ENCODE peak calls at places on chromosomes 5 and 9, in four cellular contexts. Y, Q, T and B are unnamed samples. For H3K4me1, the result is how much of the 10 kb centered on the place peaks cover.

GRCh38 chr9:119961774-119962408 is 592.7 kb upstream of the BRINP1 start:
- DNase-seq in Y (peak), Q (peak), T (peak), B (peak)

GRCh38 chr5:14134771-14135170 is 8.4 kb upstream of the TRIO start:
- DNase-seq in Y (no peak), Q (no peak), T (no peak), B (no peak)

GRCh38 chr5:101390317-101390908 is 487.3 kb upstream of the ST8SIA4 start:
- DNase-seq in Y (peak), Q (no peak), T (peak), B (peak)

GRCh38 chr9:132977626-132978450 is 656 bp upstream of the GFI1B start:
- DNase-seq in Y (peak), Q (peak), T (peak), B (peak)

GRCh38 chr9:19342927-19343326 is 37.1 kb downstream of the RPS6 start:
- DNase-seq in Y (no peak), Q (no peak), T (no peak), B (no peak)

GRCh38 chr9:99193466-99193821 is 28.3 kb downstream of the ALG2 start:
- DNase-seq in Y (no peak), Q (no peak), T (no peak), B (no peak)

GRCh38 chr5:59760798-59761348 is 132.7 kb downstream of the PDE4D start:
- DNase-seq in Y (no peak), Q (no peak), T (no peak), B (no peak)

GRCh38 chr5:76403713-76403962 is 553 bp downstream of the IQGAP2 start:
- DNase-seq in Y (no peak), Q (no peak), T (no peak), B (no peak)

GRCh38 chr9:91433180-91433579 is 9.5 kb upstream of the NFIL3 start:
- DNase-seq in Y (no peak), Q (no peak), T (peak), B (no peak)

GRCh38 chr9:94799578-94800264 is 73.2 kb downstream of the AOPEP start:
- DNase-seq in Y (no peak), Q (no peak), T (no peak), B (peak)

GRCh38 chr9:5557606-5558587 is 47.6 kb downstream of the PDCD1LG2 start:
- DNase-seq in Y (no peak), Q (no peak), T (no peak), B (no peak)

GRCh38 chr5:149794338-149795023 is 64.4 kb downstream of the PPARGC1B start:
- DNase-seq in Y (no peak), Q (no peak), T (no peak), B (no peak)

GRCh38 chr9:76894198-76894597 is 11.7 kb downstream of the PRUNE2 start:
- DNase-seq in Y (peak), Q (no peak), T (no peak), B (no peak)

GRCh38 chr5:60960591-60960990 is 15.6 kb downstream of the NDUFAF2 start:
- DNase-seq in Y (no peak), Q (no peak), T (peak), B (no peak)

GRCh38 chr9:91166796-91167366 is 194.8 kb downstream of the AUH start:
- DNase-seq in Y (no peak), Q (no peak), T (no peak), B (no peak)

GRCh38 chr5:56123531-56124243 is 109.4 kb downstream of the ANKRD55 start:
- DNase-seq in Y (peak), Q (peak), T (peak), B (peak)

GRCh38 chr5:108143581-108143980 is 238.3 kb downstream of the FBXL17 start:
- DNase-seq in Y (no peak), Q (no peak), T (no peak), B (no peak)

GRCh38 chr5:72246239-72246580 is 73.8 kb downstream of the MRPS27 start:
- DNase-seq in Y (peak), Q (no peak), T (no peak), B (no peak)

GRCh38 chr9:79325501-79325900 is 246.3 kb upstream of the TLE4 start:
- DNase-seq in Y (no peak), Q (no peak), T (no peak), B (no peak)

GRCh38 chr9:122190597-122191381 is 31.1 kb downstream of the MORN5 start:
- DNase-seq in Y (no peak), Q (no peak), T (no peak), B (no peak)

GRCh38 chr9:112332977-112333638 is at the start of gene PTBP3:
- DNase-seq in Y (peak), Q (no peak), T (no peak), B (no peak)

GRCh38 chr5:7762267-7762666 is 88.7 kb downstream of the CFAP90 start:
- DNase-seq in Y (no peak), Q (no peak), T (no peak), B (no peak)

GRCh38 chr5:128493657-128494329 is 44.3 kb downstream of the FBN2 start:
- DNase-seq in Y (no peak), Q (no peak), T (no peak), B (no peak)

GRCh38 chr9:101791938-101792337 is 53.5 kb upstream of the GRIN3A start:
- DNase-seq in Y (peak), Q (peak), T (peak), B (peak)

GRCh38 chr9:101200852-101201251 is 172.3 kb downstream of the PLPPR1 start:
- DNase-seq in Y (no peak), Q (no peak), T (no peak), B (no peak)

GRCh38 chr5:685262-686171 is 7.6 kb downstream of the TPPP start:
- DNase-seq in Y (no peak), Q (no peak), T (no peak), B (no peak)

GRCh38 chr5:79694652-79695051 is 5.0 kb downstream of the CMYA5 start:
- DNase-seq in Y (peak), Q (no peak), T (no peak), B (no peak)

GRCh38 chr5:140632366-140633080 is 452 bp downstream of the CD14 start:
- DNase-seq in Y (no peak), Q (no peak), T (no peak), B (no peak)

GRCh38 chr5:16957305-16958165 is 21.4 kb upstream of the MYO10 start:
- DNase-seq in Y (no peak), Q (no peak), T (no peak), B (no peak)

GRCh38 chr9:37534901-37535300 is 41.3 kb downstream of the FBXO10 start:
- DNase-seq in Y (no peak), Q (no peak), T (no peak), B (no peak)

GRCh38 chr9:38017149-38017884 is 51.7 kb downstream of the SHB start:
- DNase-seq in Y (no peak), Q (peak), T (no peak), B (peak)

GRCh38 chr9:93897075-93897970 is 57.8 kb downstream of the BARX1 start:
- DNase-seq in Y (peak), Q (no peak), T (no peak), B (no peak)

GRCh38 chr9:117487555-117488175 is 72.8 kb upstream of the ASTN2 start:
- DNase-seq in Y (peak), Q (peak), T (no peak), B (peak)

GRCh38 chr9:78325343-78325742 is 28.4 kb downstream of the PSAT1 start:
- DNase-seq in Y (peak), Q (no peak), T (no peak), B (no peak)

GRCh38 chr9:29717576-29717975 is 2144.3 kb upstream of the C9orf72 start:
- DNase-seq in Y (no peak), Q (no peak), T (no peak), B (no peak)

GRCh38 chr5:110441035-110441434 is 285.4 kb downstream of the TMEM232 start:
- DNase-seq in Y (no peak), Q (peak), T (peak), B (peak)

GRCh38 chr5:102815560-102816324 is 60.6 kb downstream of the PAM start:
- DNase-seq in Y (no peak), Q (no peak), T (no peak), B (no peak)

GRCh38 chr5:169648725-169649124 is 11.7 kb downstream of the DOCK2 start:
- DNase-seq in Y (no peak), Q (no peak), T (no peak), B (no peak)
- TF ChIP-seq YY1 in Y (no peak), Q (no peak), T (no peak), B (no peak)

GRCh38 chr5:96083361-96083881 is 121.8 kb upstream of the ELL2 start:
- DNase-seq in Y (no peak), Q (no peak), T (no peak), B (peak)

GRCh38 chr5:96080557-96080956 is 118.9 kb upstream of the ELL2 start:
- DNase-seq in Y (no peak), Q (no peak), T (no peak), B (no peak)

GRCh38 chr5:96081276-96081858 is 119.7 kb upstream of the ELL2 start:
- DNase-seq in Y (no peak), Q (no peak), T (no peak), B (no peak)

GRCh38 chr5:96079075-96079474 is 117.4 kb upstream of the ELL2 start:
- DNase-seq in Y (no peak), Q (no peak), T (peak), B (no peak)

GRCh38 chr5:96079962-96080361 is 118.3 kb upstream of the ELL2 start:
- DNase-seq in Y (no peak), Q (no peak), T (no peak), B (no peak)
- H3K4me1 ChIP-seq in Y (under half), Q (under half), T (under half), B (under half)

GRCh38 chr5:132498152-132498551 is 7.6 kb upstream of the IRF1 start:
- DNase-seq in Y (no peak), Q (no peak), T (no peak), B (no peak)
- TF ChIP-seq YY1 in Y (no peak), Q (no peak), T (no peak), B (no peak)

GRCh38 chr5:179268399-179268952 is 76.8 kb downstream of the ADAMTS2 start:
- DNase-seq in Y (no peak), Q (no peak), T (no peak), B (no peak)
- H3K4me1 ChIP-seq in Y (under half), Q (under half), T (under half), B (under half)

DNA sequence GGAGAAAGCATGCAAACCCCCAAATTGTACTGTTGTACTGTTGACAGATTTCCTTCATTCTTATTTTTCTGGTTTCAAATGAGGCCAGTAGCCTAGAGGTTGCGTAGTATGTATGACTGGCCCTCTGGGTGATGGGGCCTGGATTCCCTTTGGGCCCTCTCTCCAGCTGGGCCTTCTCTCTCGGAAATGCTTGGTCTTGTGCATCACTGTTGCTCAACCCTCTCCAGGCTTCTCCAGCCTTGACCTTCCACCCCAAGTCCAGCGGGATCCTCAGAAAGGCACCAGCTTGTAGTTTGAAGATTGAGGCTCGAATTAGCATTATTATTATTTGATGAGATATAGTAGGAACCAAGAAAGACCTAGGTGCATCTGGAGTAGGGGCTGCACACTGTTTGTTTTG is 87.0 kb downstream of the ANGPTL2 start:
- DNase-seq in Y (no peak), Q (no peak), T (no peak), B (no peak)
- TF ChIP-seq YY1 in Y (no peak), Q (no peak), T (no peak), B (no peak)

DNA sequence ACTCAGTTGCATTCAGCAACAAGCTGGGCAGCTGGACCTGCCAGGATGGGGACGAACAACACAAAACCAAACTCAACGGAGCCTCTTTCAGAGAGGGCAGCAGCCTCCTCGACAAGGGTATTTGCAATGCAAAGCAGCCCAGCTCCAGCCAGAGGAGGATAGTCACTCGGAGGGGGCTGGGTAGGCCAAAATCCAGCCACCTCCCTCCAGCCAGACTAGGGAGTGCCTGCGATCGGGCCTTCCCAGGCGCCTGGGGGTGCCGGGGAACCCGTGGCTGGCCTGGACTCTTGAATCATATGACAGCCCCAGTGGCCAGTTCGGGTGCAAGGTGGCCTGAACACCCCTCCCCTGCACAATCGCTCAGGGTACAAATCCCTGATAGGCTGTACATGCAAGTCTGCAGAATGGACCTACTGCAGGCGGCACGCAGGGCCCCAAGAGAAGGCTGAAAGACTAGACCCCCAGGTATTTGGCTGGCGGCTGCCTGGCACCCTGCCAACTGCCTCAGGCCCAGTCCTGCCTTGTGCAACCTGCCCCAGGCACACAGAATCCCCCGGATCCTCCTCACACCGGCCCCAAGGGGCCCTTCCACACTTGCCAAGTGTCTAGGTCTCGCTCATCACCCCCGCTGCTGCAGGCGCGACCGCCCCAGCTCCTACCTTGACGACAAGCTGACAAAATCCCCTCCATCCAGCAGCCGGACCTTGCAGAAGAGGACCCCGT is 1.3 kb downstream of the EEIG1 start:
- DNase-seq in Y (no peak), Q (no peak), T (no peak), B (no peak)
- H3K4me1 ChIP-seq in Y (under half), Q (under half), T (under half), B (under half)

DNA sequence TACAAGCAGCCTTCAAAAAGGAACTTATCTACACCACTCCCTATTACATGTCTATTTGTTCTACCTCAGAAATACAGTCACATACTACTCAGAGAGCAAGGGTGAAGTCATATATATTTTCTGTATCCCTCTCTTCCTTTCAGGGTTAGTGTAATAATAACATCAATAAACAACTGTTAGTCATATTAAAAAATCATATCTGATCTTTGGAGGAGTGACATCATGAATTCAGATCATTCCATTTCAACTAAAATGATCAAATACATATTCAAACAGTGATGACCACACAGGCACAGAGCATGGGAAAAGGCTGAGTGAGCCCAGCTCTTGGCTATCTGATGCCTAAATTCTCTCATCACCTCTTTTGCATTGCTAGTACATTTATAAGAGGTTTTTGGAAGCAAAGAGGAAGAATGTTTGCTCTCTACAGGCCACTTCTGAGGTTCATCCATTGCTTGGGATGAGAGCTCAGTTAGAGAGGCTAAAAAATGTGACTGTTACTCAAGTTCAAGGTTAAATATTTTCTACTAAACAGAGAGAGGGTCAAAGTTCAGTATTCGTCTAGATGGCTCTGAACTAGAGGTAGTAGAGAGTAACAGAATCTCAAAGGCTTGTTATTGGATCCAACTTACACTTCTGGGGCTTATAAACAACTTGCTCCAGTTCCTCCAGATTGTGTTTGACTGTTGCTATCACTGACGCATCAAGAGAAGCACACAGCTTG is 39.0 kb downstream of the RIGI start:
- DNase-seq in Y (no peak), Q (no peak), T (no peak), B (no peak)
- TF ChIP-seq YY1 in Y (no peak), Q (no peak), T (no peak), B (no peak)

DNA sequence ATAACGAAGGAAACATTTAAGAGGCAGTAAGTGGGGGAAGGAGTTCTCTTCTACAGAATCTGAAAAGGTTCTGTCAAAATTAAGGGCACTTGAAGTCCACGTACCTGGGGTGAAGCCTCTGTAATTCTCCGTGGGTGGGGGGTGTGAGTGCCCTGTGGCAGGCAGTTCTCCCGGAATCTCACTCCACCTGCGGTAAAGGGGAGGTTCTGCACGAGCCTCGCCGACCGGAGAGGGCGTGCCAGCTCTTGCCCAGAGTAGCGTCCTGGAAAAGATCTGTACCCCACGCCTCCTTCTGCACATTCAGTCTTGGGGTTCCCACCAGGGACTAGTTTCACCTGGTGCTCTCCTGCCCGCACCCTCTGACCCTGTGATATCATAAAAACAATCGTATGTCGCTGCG is 115.7 kb upstream of the FCN2 start:
- DNase-seq in Y (no peak), Q (no peak), T (no peak), B (no peak)
- H3K4me1 ChIP-seq in Y (under half), Q (under half), T (under half), B (under half)

GRCh38 chr9:36039696-36040095 is 3.0 kb downstream of the RECK start:
- DNase-seq in Y (no peak), Q (no peak), T (no peak), B (no peak)
- TF ChIP-seq YY1 in Y (no peak), Q (no peak), T (no peak), B (no peak)